ENCODE peak calls at places on chromosomes 16 and 17, in four cellular contexts. W is fibroblast of pulmonary artery, E is stomach, R is BJ. H is an unnamed sample.

GRCh38 chr16:27505297-27506236 is 44.1 kb downstream of the GTF3C1 start:
- DNase-seq in E (no peak), R (no peak), W (peak), H (no peak)

GRCh38 chr17:7579001-7579838 is at the start of gene CD68:
- DNase-seq in E (peak), R (peak), W (peak), H (peak)

GRCh38 chr17:55642741-55643140 is 79.9 kb downstream of the TMEM100 start:
- DNase-seq in E (no peak), R (no peak), W (no peak), H (no peak)

GRCh38 chr16:67731071-67731810 is 12.1 kb upstream of the GFOD2 start:
- DNase-seq in R (no peak), E (no peak), W (no peak), H (no peak)

GRCh38 chr16:75919664-75920063 is 193.4 kb upstream of the CPHXL start:
- DNase-seq in R (no peak), W (no peak), E (no peak), H (no peak)

GRCh38 chr17:17071531-17072360 is 29.5 kb downstream of the MPRIP start:
- DNase-seq in R (no peak), E (no peak), W (no peak), H (no peak)

GRCh38 chr17:61381537-61381936 is 18.1 kb upstream of the TBX2 start:
- DNase-seq in W (no peak), E (no peak), R (no peak), H (no peak)

GRCh38 chr16:14475370-14476139 is 154.5 kb downstream of the PARN start:
- DNase-seq in R (no peak), E (peak), W (no peak), H (no peak)

GRCh38 chr17:49575524-49576120 is at the start of gene NXPH3:
- DNase-seq in R (no peak), W (peak), E (peak), H (no peak)

GRCh38 chr17:79558573-79558900 is 52.3 kb downstream of the RBFOX3 start:
- DNase-seq in R (no peak), W (no peak), E (no peak), H (no peak)

GRCh38 chr17:78528541-78528940 is 48.7 kb downstream of the DNAH17 start:
- DNase-seq in R (no peak), E (no peak), W (no peak), H (no peak)

GRCh38 chr17:19000531-19001011 is 4.0 kb downstream of the FAM83G start:
- DNase-seq in W (peak), R (no peak), E (peak), H (no peak)

GRCh38 chr16:89859809-89860075 is 13.7 kb upstream of the TCF25 start:
- DNase-seq in W (no peak), E (no peak), R (no peak), H (no peak)

GRCh38 chr16:14285542-14286380 is 214.6 kb downstream of the MRTFB start:
- DNase-seq in R (no peak), E (peak), W (peak), H (peak)

GRCh38 chr17:17140590-17140980 is 65.5 kb downstream of the PLD6 start:
- DNase-seq in R (peak), W (peak), E (no peak), H (no peak)

GRCh38 chr17:27529230-27529796 is 73.1 kb downstream of the KSR1 start:
- DNase-seq in W (peak), E (no peak), R (no peak), H (no peak)

GRCh38 chr17:6677158-6677831 is 25.7 kb downstream of the C17orf100 start:
- DNase-seq in W (no peak), E (peak), R (no peak), H (peak)

GRCh38 chr16:89257757-89258465 is 40.4 kb downstream of the ZNF778 start:
- DNase-seq in R (no peak), W (no peak), E (no peak), H (no peak)

GRCh38 chr16:15440852-15441251 is 6.5 kb downstream of the BMERB1 start:
- DNase-seq in E (no peak), W (peak), R (no peak), H (no peak)

GRCh38 chr17:58786586-58787295 is 31.1 kb downstream of the PPM1E start:
- DNase-seq in R (peak), W (peak), E (peak), H (peak)

GRCh38 chr16:22270525-22270924 is 26.7 kb upstream of the POLR3E start:
- DNase-seq in E (no peak), R (no peak), W (no peak), H (no peak)

GRCh38 chr16:89315791-89316581 is 98.5 kb downstream of the ZNF778 start:
- DNase-seq in E (peak), W (peak), R (no peak), H (no peak)

GRCh38 chr17:34725008-34725407 is 145.6 kb downstream of the TMEM132E start:
- DNase-seq in R (no peak), W (no peak), E (no peak), H (no peak)

DNA sequence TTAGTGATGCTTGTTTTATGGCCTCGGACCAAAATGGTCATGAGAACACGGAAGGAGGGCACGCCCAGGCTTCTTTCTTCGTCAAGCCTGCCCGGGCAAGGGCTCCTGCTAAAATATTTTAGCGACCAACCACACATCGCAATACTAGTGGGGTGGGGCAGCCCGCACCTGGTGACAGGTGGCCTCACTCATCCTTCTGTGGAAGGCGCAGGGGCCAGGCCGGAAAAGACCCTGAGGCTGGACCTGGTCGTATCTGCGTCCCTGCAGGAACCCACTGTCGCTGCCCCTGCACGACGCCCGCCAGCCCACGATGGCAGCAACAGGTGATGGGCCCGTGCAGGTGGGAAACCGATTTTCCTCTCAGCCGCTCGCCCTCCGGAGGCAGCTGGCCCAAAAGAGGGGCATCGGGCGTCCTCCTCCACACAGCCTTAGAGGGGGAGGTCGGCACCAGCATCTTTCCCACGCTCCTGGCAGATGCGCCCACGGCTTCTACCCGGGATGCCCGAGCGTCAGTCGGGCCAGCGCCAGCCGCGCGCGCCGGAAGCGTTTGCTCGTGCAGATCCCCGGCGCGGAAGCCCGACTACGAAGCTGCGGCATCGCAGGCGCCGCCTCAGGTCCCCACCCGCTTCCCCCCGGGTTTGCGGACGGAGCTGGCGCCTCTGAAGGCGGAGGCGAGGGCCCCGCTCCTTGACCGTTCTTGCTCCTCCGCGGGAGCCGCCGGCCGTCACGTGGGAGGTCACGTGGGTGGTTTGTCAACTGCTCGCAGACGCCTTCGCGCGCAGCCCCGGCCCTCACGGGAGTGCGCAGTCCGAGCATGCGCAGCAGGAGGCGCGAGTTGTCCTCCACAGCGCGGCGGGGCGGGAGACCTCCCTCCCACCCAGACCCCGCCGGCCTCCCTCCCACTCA is 22.8 kb upstream of the FOXK2 start:
- DNase-seq in W (peak), E (peak), R (peak), H (no peak)
- H3K4me3 ChIP-seq in W (peak), E (peak), R (peak), H (peak)

GRCh38 chr16:8905168-8905762 is 23.1 kb downstream of the LITAFD start:
- DNase-seq in R (no peak), W (peak), E (no peak), H (no peak)
- TF ChIP-seq CTCF in R (peak), W (peak), E (peak), H (peak)

GRCh38 chr16:55908641-55909040 is 33.5 kb upstream of the CES5A start:
- DNase-seq in R (no peak), W (no peak), E (no peak), H (no peak)
- H3K4me3 ChIP-seq in R (no peak), W (no peak), E (no peak), H (no peak)

GRCh38 chr17:81980122-81980521 is 2.7 kb downstream of the ASPSCR1 start:
- DNase-seq in E (no peak), R (no peak), W (no peak), H (no peak)
- TF ChIP-seq CTCF in E (no peak), R (no peak), W (no peak), H (no peak)

DNA sequence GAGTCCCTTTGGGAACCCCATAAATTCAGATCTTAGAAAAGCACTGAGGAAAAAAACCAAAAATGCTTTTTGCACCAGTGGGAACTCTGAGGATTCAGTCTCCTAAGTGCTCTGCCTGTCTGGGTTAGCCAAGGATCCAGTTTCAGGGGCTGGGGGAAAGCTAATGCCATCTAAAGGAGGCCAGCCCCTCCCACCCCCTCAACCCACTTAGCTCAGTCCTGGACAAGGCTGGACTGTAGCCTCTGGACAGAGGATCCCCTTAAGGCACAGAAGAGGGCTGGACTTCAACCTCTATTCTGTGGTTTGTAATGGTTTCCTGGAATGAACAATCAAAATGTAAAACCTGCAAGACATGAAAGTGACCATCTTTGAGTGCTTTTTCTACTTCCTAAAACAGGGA is 356.1 kb upstream of the ZFHX3 start:
- DNase-seq in R (no peak), E (no peak), W (no peak), H (no peak)
- H3K4me3 ChIP-seq in R (no peak), E (no peak), W (no peak), H (no peak)

GRCh38 chr16:86868070-86868469 is 289.7 kb downstream of the FOXL1 start:
- DNase-seq in W (no peak), E (no peak), R (no peak), H (no peak)

GRCh38 chr16:86866986-86867722 is 288.8 kb downstream of the FOXL1 start:
- DNase-seq in R (no peak), W (no peak), E (no peak), H (no peak)

GRCh38 chr16:86864586-86864985 is 286.2 kb downstream of the FOXL1 start:
- DNase-seq in W (no peak), E (no peak), R (no peak), H (no peak)

GRCh38 chr16:86863609-86864008 is 285.3 kb downstream of the FOXL1 start:
- DNase-seq in E (no peak), R (no peak), W (no peak), H (no peak)

GRCh38 chr16:86865866-86866675 is 287.7 kb downstream of the FOXL1 start:
- DNase-seq in E (no peak), W (peak), R (no peak), H (no peak)
- TF ChIP-seq CTCF in E (no peak), W (no peak), R (no peak), H (no peak)

GRCh38 chr17:44203731-44204452 is 4.2 kb upstream of the ATXN7L3 start:
- DNase-seq in R (no peak), W (peak), E (no peak), H (no peak)

GRCh38 chr17:44204453-44204882 is 4.8 kb upstream of the ATXN7L3 start:
- DNase-seq in R (no peak), E (no peak), W (peak), H (no peak)

GRCh38 chr17:44207319-44207718 is 7.6 kb upstream of the ATXN7L3 start:
- DNase-seq in W (no peak), E (no peak), R (no peak), H (no peak)

GRCh38 chr17:44205962-44206824 is 6.5 kb upstream of the ATXN7L3 start:
- DNase-seq in W (no peak), E (no peak), R (no peak), H (no peak)

DNA sequence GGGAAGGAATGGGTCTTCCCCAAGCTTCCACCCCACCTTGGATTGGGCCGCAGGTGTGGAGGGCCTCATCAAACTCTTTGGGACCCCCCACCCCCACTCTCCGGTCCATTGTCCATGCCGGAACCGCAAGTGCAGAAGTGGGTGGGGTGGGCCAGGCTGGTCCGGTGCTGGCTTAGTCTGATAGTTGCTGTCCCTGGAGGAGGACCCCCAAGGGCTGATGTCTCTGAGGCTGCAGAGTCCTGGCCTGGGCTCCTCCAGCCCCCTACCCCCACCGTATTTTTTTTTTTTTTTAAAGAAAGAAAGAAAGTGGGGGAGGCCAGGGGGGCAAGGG is 7.1 kb upstream of the ATXN7L3 start:
- DNase-seq in R (no peak), W (no peak), E (no peak), H (no peak)
- H3K4me3 ChIP-seq in R (no peak), W (no peak), E (no peak), H (no peak)